ENCODE peak calls at places on chromosomes 16 and 17, in eight cellular contexts. One of them, this sample, is unnamed. For H3K4me1, the result is how much of the 10 kb centered on the place peaks cover.

GRCh38 chr17:47866941-47867340 is 16.0 kb upstream of the SP6 start:
- DNase-seq in mesendoderm: no peak
- DNase-seq in psoas muscle: no peak
- DNase-seq in RWPE2: no peak
- DNase-seq in tibial nerve: no peak
- DNase-seq in foreskin keratinocyte: peak
- DNase-seq in hepatocyte: no peak
- DNase-seq in colonic mucosa: no peak
- DNase-seq in this sample: no peak

GRCh38 chr16:50519001-50519400 is 29.2 kb upstream of the NKD1 start:
- DNase-seq in mesendoderm: no peak
- DNase-seq in psoas muscle: no peak
- DNase-seq in RWPE2: no peak
- DNase-seq in tibial nerve: no peak
- DNase-seq in foreskin keratinocyte: no peak
- DNase-seq in hepatocyte: no peak
- DNase-seq in colonic mucosa: no peak
- DNase-seq in this sample: no peak

GRCh38 chr16:65975049-65975708 is 391.3 kb upstream of the CDH5 start:
- DNase-seq in mesendoderm: peak
- DNase-seq in psoas muscle: no peak
- DNase-seq in RWPE2: no peak
- DNase-seq in tibial nerve: no peak
- DNase-seq in foreskin keratinocyte: peak
- DNase-seq in hepatocyte: no peak
- DNase-seq in colonic mucosa: no peak
- DNase-seq in this sample: no peak

GRCh38 chr17:8284126-8284525 is 4.3 kb upstream of the RANGRF start:
- DNase-seq in mesendoderm: no peak
- DNase-seq in psoas muscle: no peak
- DNase-seq in RWPE2: no peak
- DNase-seq in tibial nerve: no peak
- DNase-seq in foreskin keratinocyte: no peak
- DNase-seq in hepatocyte: no peak
- DNase-seq in colonic mucosa: no peak
- DNase-seq in this sample: no peak

GRCh38 chr16:88400186-88400585 is 17.4 kb downstream of the ZNF469 start:
- DNase-seq in mesendoderm: no peak
- DNase-seq in psoas muscle: no peak
- DNase-seq in RWPE2: no peak
- DNase-seq in tibial nerve: no peak
- DNase-seq in foreskin keratinocyte: no peak
- DNase-seq in hepatocyte: no peak
- DNase-seq in colonic mucosa: no peak
- DNase-seq in this sample: no peak

GRCh38 chr17:40121886-40122465 is at the start of gene MSL1:
- DNase-seq in mesendoderm: peak
- DNase-seq in psoas muscle: peak
- DNase-seq in RWPE2: peak
- DNase-seq in tibial nerve: peak
- DNase-seq in foreskin keratinocyte: peak
- DNase-seq in hepatocyte: peak
- DNase-seq in colonic mucosa: peak
- DNase-seq in this sample: peak

GRCh38 chr16:86029131-86029741 is 130.3 kb downstream of the IRF8 start:
- DNase-seq in mesendoderm: no peak
- DNase-seq in psoas muscle: peak
- DNase-seq in RWPE2: peak
- DNase-seq in tibial nerve: no peak
- DNase-seq in foreskin keratinocyte: no peak
- DNase-seq in hepatocyte: peak
- DNase-seq in colonic mucosa: peak
- DNase-seq in this sample: peak

GRCh38 chr17:45038771-45039634 is 12.4 kb downstream of the DCAKD start:
- DNase-seq in mesendoderm: no peak
- DNase-seq in psoas muscle: no peak
- DNase-seq in RWPE2: no peak
- DNase-seq in tibial nerve: peak
- DNase-seq in foreskin keratinocyte: no peak
- DNase-seq in hepatocyte: no peak
- DNase-seq in colonic mucosa: no peak
- DNase-seq in this sample: no peak

GRCh38 chr17:30905742-30906100 is 317 bp downstream of the TEFM start:
- DNase-seq in mesendoderm: no peak
- DNase-seq in psoas muscle: no peak
- DNase-seq in RWPE2: no peak
- DNase-seq in tibial nerve: no peak
- DNase-seq in foreskin keratinocyte: no peak
- DNase-seq in hepatocyte: peak
- DNase-seq in colonic mucosa: no peak
- DNase-seq in this sample: no peak

GRCh38 chr17:27657620-27658019 is 26.6 kb downstream of the LGALS9 start:
- DNase-seq in mesendoderm: peak
- DNase-seq in psoas muscle: no peak
- DNase-seq in RWPE2: no peak
- DNase-seq in tibial nerve: no peak
- DNase-seq in foreskin keratinocyte: peak
- DNase-seq in hepatocyte: peak
- DNase-seq in colonic mucosa: no peak
- DNase-seq in this sample: no peak

GRCh38 chr17:35041390-35041789 is 22.1 kb downstream of the RFFL start:
- DNase-seq in mesendoderm: no peak
- DNase-seq in psoas muscle: no peak
- DNase-seq in RWPE2: no peak
- DNase-seq in tibial nerve: no peak
- DNase-seq in foreskin keratinocyte: no peak
- DNase-seq in hepatocyte: no peak
- DNase-seq in colonic mucosa: no peak
- DNase-seq in this sample: no peak

GRCh38 chr17:34408439-34408838 is 45.4 kb upstream of the CCL1 start:
- DNase-seq in mesendoderm: no peak
- DNase-seq in psoas muscle: no peak
- DNase-seq in RWPE2: no peak
- DNase-seq in tibial nerve: no peak
- DNase-seq in foreskin keratinocyte: no peak
- DNase-seq in hepatocyte: no peak
- DNase-seq in colonic mucosa: no peak
- DNase-seq in this sample: no peak

GRCh38 chr16:89720520-89720858 is 209 bp downstream of the VPS9D1 start:
- DNase-seq in mesendoderm: peak
- DNase-seq in psoas muscle: no peak
- DNase-seq in RWPE2: peak
- DNase-seq in tibial nerve: no peak
- DNase-seq in foreskin keratinocyte: peak
- DNase-seq in hepatocyte: peak
- DNase-seq in colonic mucosa: peak
- DNase-seq in this sample: peak

GRCh38 chr16:66477028-66477515 is 50.0 kb downstream of the BEAN1 start:
- DNase-seq in mesendoderm: peak
- DNase-seq in psoas muscle: no peak
- DNase-seq in RWPE2: peak
- DNase-seq in tibial nerve: no peak
- DNase-seq in foreskin keratinocyte: no peak
- DNase-seq in hepatocyte: no peak
- DNase-seq in colonic mucosa: no peak
- DNase-seq in this sample: no peak

GRCh38 chr16:89506791-89507191 is 1.4 kb upstream of the SPG7 start:
- DNase-seq in mesendoderm: no peak
- DNase-seq in psoas muscle: peak
- DNase-seq in RWPE2: no peak
- DNase-seq in tibial nerve: no peak
- DNase-seq in foreskin keratinocyte: no peak
- DNase-seq in hepatocyte: no peak
- DNase-seq in colonic mucosa: no peak
- DNase-seq in this sample: no peak

GRCh38 chr17:29451338-29451737 is 61.2 kb downstream of the TAOK1 start:
- DNase-seq in mesendoderm: no peak
- DNase-seq in psoas muscle: no peak
- DNase-seq in RWPE2: no peak
- DNase-seq in tibial nerve: no peak
- DNase-seq in foreskin keratinocyte: no peak
- DNase-seq in hepatocyte: no peak
- DNase-seq in colonic mucosa: no peak
- DNase-seq in this sample: no peak

GRCh38 chr16:87229230-87230192 is 87.7 kb downstream of the C16orf95 start:
- DNase-seq in mesendoderm: no peak
- DNase-seq in psoas muscle: no peak
- DNase-seq in RWPE2: no peak
- DNase-seq in tibial nerve: no peak
- DNase-seq in foreskin keratinocyte: no peak
- DNase-seq in hepatocyte: no peak
- DNase-seq in colonic mucosa: no peak
- DNase-seq in this sample: no peak

GRCh38 chr16:77250395-77250794 is 51.2 kb downstream of the SYCE1L start:
- DNase-seq in mesendoderm: no peak
- DNase-seq in psoas muscle: no peak
- DNase-seq in RWPE2: no peak
- DNase-seq in tibial nerve: no peak
- DNase-seq in foreskin keratinocyte: no peak
- DNase-seq in hepatocyte: no peak
- DNase-seq in colonic mucosa: no peak
- DNase-seq in this sample: no peak

GRCh38 chr16:87201052-87201451 is 116.1 kb downstream of the C16orf95 start:
- DNase-seq in mesendoderm: no peak
- DNase-seq in psoas muscle: peak
- DNase-seq in RWPE2: no peak
- DNase-seq in tibial nerve: peak
- DNase-seq in foreskin keratinocyte: peak
- DNase-seq in hepatocyte: peak
- DNase-seq in colonic mucosa: no peak
- DNase-seq in this sample: peak

GRCh38 chr16:83953796-83954576 is 946 bp downstream of the OSGIN1 start:
- DNase-seq in mesendoderm: peak
- DNase-seq in psoas muscle: no peak
- DNase-seq in RWPE2: no peak
- DNase-seq in tibial nerve: no peak
- DNase-seq in foreskin keratinocyte: peak
- DNase-seq in hepatocyte: peak
- DNase-seq in colonic mucosa: peak
- DNase-seq in this sample: no peak

GRCh38 chr17:21288581-21289017 is 4.1 kb downstream of the MAP2K3 start:
- DNase-seq in mesendoderm: no peak
- DNase-seq in psoas muscle: peak
- DNase-seq in RWPE2: no peak
- DNase-seq in tibial nerve: no peak
- DNase-seq in foreskin keratinocyte: no peak
- DNase-seq in hepatocyte: no peak
- DNase-seq in colonic mucosa: no peak
- DNase-seq in this sample: no peak

GRCh38 chr17:31321481-31321880 is at the start of gene EVI2A:
- DNase-seq in mesendoderm: peak
- DNase-seq in psoas muscle: no peak
- DNase-seq in RWPE2: no peak
- DNase-seq in tibial nerve: no peak
- DNase-seq in foreskin keratinocyte: peak
- DNase-seq in hepatocyte: no peak
- DNase-seq in colonic mucosa: peak
- DNase-seq in this sample: peak

GRCh38 chr16:56211471-56211944 is 20.2 kb downstream of the GNAO1 start:
- DNase-seq in mesendoderm: peak
- DNase-seq in psoas muscle: no peak
- DNase-seq in RWPE2: no peak
- DNase-seq in tibial nerve: no peak
- DNase-seq in foreskin keratinocyte: no peak
- DNase-seq in hepatocyte: no peak
- DNase-seq in colonic mucosa: no peak
- DNase-seq in this sample: no peak
- H3K4me1 ChIP-seq in mesendoderm: under half
- H3K4me1 ChIP-seq in psoas muscle: under half
- H3K4me1 ChIP-seq in RWPE2: under half
- H3K4me1 ChIP-seq in tibial nerve: under half
- H3K4me1 ChIP-seq in foreskin keratinocyte: under half
- H3K4me1 ChIP-seq in hepatocyte: under half
- H3K4me1 ChIP-seq in colonic mucosa: under half
- H3K4me1 ChIP-seq in this sample: under half

GRCh38 chr17:57870283-57870635 is 20.4 kb upstream of the MRPS23 start:
- DNase-seq in mesendoderm: no peak
- DNase-seq in psoas muscle: no peak
- DNase-seq in RWPE2: no peak
- DNase-seq in tibial nerve: no peak
- DNase-seq in foreskin keratinocyte: peak
- DNase-seq in hepatocyte: no peak
- DNase-seq in colonic mucosa: no peak
- DNase-seq in this sample: no peak
- H3K4me1 ChIP-seq in mesendoderm: under half
- H3K4me1 ChIP-seq in psoas muscle: half or more
- H3K4me1 ChIP-seq in RWPE2: half or more
- H3K4me1 ChIP-seq in tibial nerve: half or more
- H3K4me1 ChIP-seq in foreskin keratinocyte: under half
- H3K4me1 ChIP-seq in hepatocyte: under half
- H3K4me1 ChIP-seq in colonic mucosa: under half
- H3K4me1 ChIP-seq in this sample: under half

DNA sequence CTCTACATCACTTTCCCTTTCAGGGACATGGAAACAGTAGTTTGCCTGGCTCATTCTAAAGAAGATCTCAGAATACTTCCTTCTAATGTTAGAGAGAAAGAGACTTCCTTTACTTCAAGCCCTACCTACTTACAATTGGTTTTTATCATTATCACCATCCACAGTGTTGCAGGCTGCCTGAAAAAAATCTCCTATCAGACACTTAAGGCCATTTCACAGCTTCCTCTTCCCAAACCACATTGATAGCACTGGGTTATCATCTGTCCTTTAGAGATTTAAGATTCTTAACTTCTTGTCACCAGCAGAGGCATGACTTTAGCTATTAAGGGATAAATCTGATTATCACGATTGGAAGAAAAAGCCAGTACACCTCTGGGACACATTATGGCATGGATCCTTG is 178.5 kb upstream of the TBX2 start:
- DNase-seq in mesendoderm: peak
- DNase-seq in psoas muscle: no peak
- DNase-seq in RWPE2: no peak
- DNase-seq in tibial nerve: no peak
- DNase-seq in foreskin keratinocyte: no peak
- DNase-seq in hepatocyte: no peak
- DNase-seq in colonic mucosa: no peak
- DNase-seq in this sample: no peak
- H3K4me1 ChIP-seq in mesendoderm: under half
- H3K4me1 ChIP-seq in psoas muscle: under half
- H3K4me1 ChIP-seq in RWPE2: under half
- H3K4me1 ChIP-seq in tibial nerve: under half
- H3K4me1 ChIP-seq in foreskin keratinocyte: under half
- H3K4me1 ChIP-seq in hepatocyte: under half
- H3K4me1 ChIP-seq in colonic mucosa: under half
- H3K4me1 ChIP-seq in this sample: under half

DNA sequence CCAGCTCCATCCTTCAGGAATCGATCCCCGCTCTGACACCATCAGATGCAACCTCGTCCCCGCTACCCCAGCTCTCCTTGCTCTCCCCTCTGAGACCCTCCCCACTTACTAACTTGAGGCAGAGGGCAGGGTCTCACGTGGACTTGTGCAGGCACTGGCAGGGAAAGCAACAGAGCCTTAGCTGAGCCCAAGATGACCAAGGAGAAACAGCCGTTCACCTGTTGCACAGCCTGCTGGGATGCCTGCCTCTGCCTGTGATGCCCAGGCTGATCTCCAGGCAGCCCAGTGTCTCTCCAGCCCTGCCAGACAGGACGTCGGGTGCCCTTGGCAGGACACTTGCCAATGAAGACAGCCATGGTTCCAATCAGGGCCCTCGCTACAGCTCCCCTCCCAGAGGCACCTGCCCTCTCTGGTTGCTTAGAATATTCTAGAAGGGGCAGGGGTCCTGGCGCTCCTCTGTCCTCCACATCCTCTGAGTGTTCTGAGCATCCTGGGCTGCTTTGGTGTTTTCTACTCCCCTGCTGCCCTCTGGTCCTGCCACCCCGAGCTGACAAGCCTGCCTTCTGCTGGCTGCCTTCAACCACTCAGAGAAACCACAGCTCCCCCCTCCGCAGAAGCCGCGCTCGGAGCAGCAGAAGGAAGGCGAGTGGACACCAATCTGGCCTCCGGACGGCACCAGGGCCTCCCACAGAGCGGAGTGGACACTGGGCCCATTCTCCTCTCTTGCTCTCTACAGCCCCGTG is 6.7 kb downstream of the CEP295NL start:
- DNase-seq in mesendoderm: no peak
- DNase-seq in psoas muscle: no peak
- DNase-seq in RWPE2: no peak
- DNase-seq in tibial nerve: no peak
- DNase-seq in foreskin keratinocyte: no peak
- DNase-seq in hepatocyte: no peak
- DNase-seq in colonic mucosa: no peak
- DNase-seq in this sample: no peak
- H3K4me1 ChIP-seq in mesendoderm: under half
- H3K4me1 ChIP-seq in psoas muscle: under half
- H3K4me1 ChIP-seq in RWPE2: under half
- H3K4me1 ChIP-seq in tibial nerve: half or more
- H3K4me1 ChIP-seq in foreskin keratinocyte: under half
- H3K4me1 ChIP-seq in hepatocyte: under half
- H3K4me1 ChIP-seq in colonic mucosa: under half
- H3K4me1 ChIP-seq in this sample: half or more

This sample was measured in heart right ventricle.